ENCODE peak calls at places on chromosomes 2 and 18, in five cellular contexts. O is NCI-H2029, X is MM.1S, K is left lobe of liver, E is mesothelial cell of epicardium. G is an unnamed sample.

GRCh38 chr2:221254281-221254680 is 317.8 kb downstream of the EPHA4 start:
- DNase-seq in K (no peak), E (no peak), X (no peak), O (no peak), G (no peak)

GRCh38 chr18:79405781-79406575 is 10.2 kb downstream of the NFATC1 start:
- DNase-seq in O (no peak), K (no peak), E (no peak), X (no peak), G (peak; percentile 86)

GRCh38 chr2:47519604-47520301 is 116.8 kb downstream of the MSH2 start:
- DNase-seq in E (no peak), X (no peak), O (no peak), K (no peak), G (no peak)

GRCh38 chr2:45452866-45453265 is 158.2 kb downstream of the SRBD1 start:
- DNase-seq in O (no peak), E (no peak), K (no peak), X (no peak), G (no peak)

GRCh38 chr2:64781991-64782390 is 128.3 kb upstream of the SERTAD2 start:
- DNase-seq in O (no peak), K (no peak), E (no peak), X (no peak), G (no peak)

GRCh38 chr18:67217551-67218166 is 298.9 kb downstream of the DSEL start:
- DNase-seq in E (peak; percentile 56), X (peak; percentile 49), O (peak; percentile 5), K (no peak), G (no peak)

GRCh38 chr2:120441351-120441700 is 95.4 kb downstream of the INHBB start:
- DNase-seq in E (no peak), K (no peak), O (no peak), X (no peak), G (no peak)

GRCh38 chr2:126932966-126933555 is 34.4 kb downstream of the TEX51 start:
- DNase-seq in E (no peak), X (no peak), K (no peak), O (no peak), G (no peak)

GRCh38 chr2:150644298-150645067 is 157.0 kb upstream of the RND3 start:
- DNase-seq in K (no peak), X (no peak), O (no peak), E (no peak), G (no peak)

GRCh38 chr2:215269397-215270117 is 42.3 kb upstream of the ATIC start:
- DNase-seq in E (peak; percentile 72), K (no peak), X (peak; percentile 64), O (peak; percentile 51), G (no peak)

GRCh38 chr2:189421644-189422043 is 19.6 kb upstream of the WDR75 start:
- DNase-seq in E (no peak), K (no peak), O (no peak), X (no peak), G (no peak)

GRCh38 chr2:119531292-119531691 is 7.0 kb upstream of the SCTR start:
- DNase-seq in E (no peak), X (no peak), O (no peak), K (no peak), G (no peak)

GRCh38 chr18:75828379-75828778 is 400.9 kb upstream of the SMIM21 start:
- DNase-seq in E (no peak), K (no peak), O (no peak), X (no peak), G (no peak)

GRCh38 chr2:108148555-108148954 is 91.2 kb upstream of the SULT1C3 start:
- DNase-seq in K (no peak), E (no peak), O (no peak), X (no peak), G (no peak)

GRCh38 chr18:59051470-59052165 is 88.1 kb upstream of the SEC11C start:
- DNase-seq in E (no peak), X (no peak), O (no peak), K (no peak), G (no peak)

GRCh38 chr2:151560289-151560688 is 150.6 kb downstream of the RIF1 start:
- DNase-seq in K (no peak), X (no peak), E (no peak), O (no peak), G (no peak)

GRCh38 chr18:46480187-46480586 is 176.8 kb downstream of the LOXHD1 start:
- DNase-seq in X (no peak), E (no peak), K (no peak), O (no peak), G (no peak)

GRCh38 chr2:169933124-169933711 is 106.0 kb downstream of the UBR3 start:
- DNase-seq in E (no peak), O (peak; percentile 25), K (no peak), X (peak; percentile 45), G (no peak)

GRCh38 chr18:74836296-74837139 is 238.8 kb downstream of the ZNF407 start:
- DNase-seq in E (no peak), X (no peak), K (no peak), O (peak; percentile 5), G (no peak)

GRCh38 chr18:22322251-22322691 is 95.4 kb downstream of the CTAGE1 start:
- DNase-seq in X (no peak), E (no peak), K (no peak), O (no peak), G (no peak)

GRCh38 chr2:63780483-63781155 is 61.1 kb upstream of the UGP2 start:
- DNase-seq in E (no peak), K (no peak), O (no peak), X (no peak), G (no peak)

G was measured in suprapubic skin.